ENCODE peak calls at places on chromosomes 6 and 20, in nine cellular contexts. J is iris pigment epithelial cell; T is CD4-positive, CD25-positive, alpha-beta regulatory T cell; Y is PC-9; I is OCI-M1; N is fibroblast of gingiva; A is A549; E is fibroblast of pulmonary artery; Z is RWPE1. M is an unnamed sample.

GRCh38 chr20:58349586-58349985 is 39.4 kb upstream of the VAPB start:
- DNase-seq in J (peak), T (no peak), Y (no peak), I (no peak), N (peak), A (peak), E (peak), Z (peak), M (peak)

GRCh38 chr6:53358440-53359087 is 9.8 kb upstream of the ELOVL5 start:
- DNase-seq in J (no peak), T (peak), Y (no peak), I (no peak), N (no peak), A (no peak), E (no peak), Z (no peak), M (no peak)

GRCh38 chr20:4951299-4951698 is 50.0 kb downstream of the SLC23A2 start:
- DNase-seq in J (peak), T (no peak), Y (peak), I (no peak), N (peak), A (peak), E (peak), Z (peak), M (peak)

GRCh38 chr20:35663813-35664543 is 722 bp downstream of the CPNE1 start:
- DNase-seq in J (peak), T (peak), Y (peak), I (peak), N (peak), A (peak), E (no peak), Z (peak), M (peak)

GRCh38 chr6:150656156-150656555 is 56.5 kb downstream of the PLEKHG1 start:
- DNase-seq in J (no peak), T (no peak), Y (no peak), I (no peak), N (no peak), A (no peak), E (no peak), Z (no peak), M (no peak)

GRCh38 chr6:87396595-87397392 is 11.0 kb upstream of the CFAP206 start:
- DNase-seq in J (no peak), T (no peak), Y (no peak), I (peak), N (no peak), A (no peak), E (no peak), Z (no peak), M (no peak)

GRCh38 chr6:63716169-63716568 is 80.6 kb downstream of the PHF3 start:
- DNase-seq in J (no peak), T (no peak), Y (no peak), I (no peak), N (no peak), A (no peak), E (no peak), Z (no peak), M (no peak)

GRCh38 chr6:44537306-44538049 is 150.0 kb downstream of the CDC5L start:
- DNase-seq in J (no peak), T (no peak), Y (no peak), I (no peak), N (no peak), A (no peak), E (no peak), Z (no peak), M (no peak)

GRCh38 chr6:109406196-109406595 is 23.9 kb upstream of the CD164 start:
- DNase-seq in J (peak), T (no peak), Y (no peak), I (no peak), N (peak), A (no peak), E (peak), Z (no peak), M (peak)

GRCh38 chr6:80165143-80165542 is 58.7 kb downstream of the BCKDHB start:
- DNase-seq in J (peak), T (peak), Y (no peak), I (no peak), N (peak), A (no peak), E (peak), Z (peak), M (no peak)

GRCh38 chr6:101195581-101195980 is 197.9 kb upstream of the GRIK2 start:
- DNase-seq in J (peak), T (no peak), Y (no peak), I (no peak), N (no peak), A (no peak), E (peak), Z (no peak), M (peak)

GRCh38 chr6:20563377-20563776 is 29.1 kb downstream of the CDKAL1 start:
- DNase-seq in J (no peak), T (no peak), Y (no peak), I (no peak), N (no peak), A (no peak), E (no peak), Z (no peak), M (no peak)

GRCh38 chr6:110545081-110545872 is 68.9 kb upstream of the SLC22A16 start:
- DNase-seq in J (no peak), T (no peak), Y (no peak), I (peak), N (peak), A (no peak), E (no peak), Z (no peak), M (no peak)

GRCh38 chr6:16656451-16656850 is 104.8 kb downstream of the ATXN1 start:
- DNase-seq in J (no peak), T (no peak), Y (no peak), I (no peak), N (no peak), A (no peak), E (no peak), Z (no peak), M (no peak)

GRCh38 chr6:11700118-11700718 is 78.4 kb downstream of the ADTRP start:
- DNase-seq in J (peak), T (peak), Y (no peak), I (peak), N (peak), A (peak), E (peak), Z (peak), M (peak)

GRCh38 chr6:12119085-12119588 is 107.0 kb downstream of the HIVEP1 start:
- DNase-seq in J (no peak), T (peak), Y (no peak), I (peak), N (no peak), A (peak), E (no peak), Z (no peak), M (no peak)

GRCh38 chr6:11222385-11223277 is 9.8 kb downstream of the NEDD9 start:
- DNase-seq in J (no peak), T (peak), Y (no peak), I (peak), N (no peak), A (peak), E (peak), Z (no peak), M (no peak)

M was measured in adipocyte.